ENCODE peak calls at places on chromosome 3, in six cellular contexts. Q, I, J, M, E and D are unnamed samples.

GRCh38 chr3:110620118-110620517 is 451.5 kb upstream of the NECTIN3 start:
- DNase-seq in Q (no peak), I (no peak), J (no peak), M (no peak), E (no peak), D (no peak)

GRCh38 chr3:133595341-133595740 is 21.9 kb downstream of the CDV3 start:
- DNase-seq in Q (no peak), I (no peak), J (no peak), M (peak), E (no peak), D (no peak)

GRCh38 chr3:197367081-197367780 is 68.8 kb upstream of the DLG1 start:
- DNase-seq in Q (no peak), I (no peak), J (no peak), M (no peak), E (peak), D (peak)

GRCh38 chr3:189787191-189787590 is 156.0 kb downstream of the TP63 start:
- DNase-seq in Q (no peak), I (no peak), J (no peak), M (no peak), E (no peak), D (no peak)

GRCh38 chr3:128317101-128317697 is 149.5 kb downstream of the DNAJB8 start:
- DNase-seq in Q (no peak), I (no peak), J (no peak), M (no peak), E (no peak), D (no peak)

GRCh38 chr3:13492976-13493866 is 13.1 kb downstream of the HDAC11 start:
- DNase-seq in Q (no peak), I (no peak), J (no peak), M (no peak), E (no peak), D (no peak)

GRCh38 chr3:129121792-129122696 is at the start of gene RAB43:
- DNase-seq in Q (peak), I (peak), J (peak), M (peak), E (peak), D (no peak)

GRCh38 chr3:126811530-126811929 is 107.5 kb downstream of the CHCHD6 start:
- DNase-seq in Q (no peak), I (no peak), J (no peak), M (no peak), E (no peak), D (no peak)